ENCODE peak calls at places on chromosomes 2 and 18, in five cellular contexts. Z, Y, U, J and A are unnamed samples.

GRCh38 chr2:74399785-74400184 is 19.7 kb upstream of the DCTN1 start:
- DNase-seq in Y (peak; percentile 54), Z (no peak), J (peak; percentile 52), U (no peak), A (no peak)

GRCh38 chr18:47050468-47050867 is 15.0 kb upstream of the ELOA2 start:
- DNase-seq in J (peak; percentile 63), Y (peak; percentile 42), U (no peak), Z (no peak), A (no peak)

GRCh38 chr18:21739604-21740473 is 753 bp upstream of the MIB1 start:
- DNase-seq in U (no peak), Y (peak; percentile 16), J (no peak), Z (peak; percentile 83), A (no peak)

GRCh38 chr2:218028562-218029348 is 26.0 kb upstream of the TNS1 start:
- DNase-seq in U (no peak), Z (no peak), J (peak; percentile 13), Y (no peak), A (peak; percentile 61)

GRCh38 chr2:147451131-147451530 is 393.7 kb upstream of the ACVR2A start:
- DNase-seq in U (no peak), J (no peak), Z (no peak), Y (no peak), A (no peak)

GRCh38 chr18:23380001-23380550 is 73.0 kb upstream of the RIOK3 start:
- DNase-seq in J (peak; percentile 27), Y (no peak), Z (no peak), U (no peak), A (no peak)

GRCh38 chr2:10080536-10081304 is 509 bp upstream of the CYS1 start:
- DNase-seq in Y (no peak), U (no peak), Z (no peak), J (no peak), A (no peak)

GRCh38 chr2:119943058-119943457 is 69.8 kb upstream of the EPB41L5 start:
- DNase-seq in U (no peak), Y (no peak), J (no peak), Z (no peak), A (no peak)

GRCh38 chr2:235501663-235502009 is 7.8 kb downstream of the AGAP1 start:
- DNase-seq in U (no peak), Z (no peak), J (no peak), Y (no peak), A (no peak)

GRCh38 chr2:143955416-143956075 is 564.4 kb downstream of the ZEB2 start:
- DNase-seq in Z (no peak), Y (no peak), U (no peak), J (peak; percentile 19), A (no peak)

GRCh38 chr2:11333431-11334183 is 10.8 kb downstream of the ROCK2 start:
- DNase-seq in U (no peak), J (no peak), Y (no peak), Z (no peak), A (no peak)

GRCh38 chr18:45330170-45330594 is 285.1 kb upstream of the SLC14A2 start:
- DNase-seq in J (no peak), Z (no peak), U (no peak), Y (no peak), A (no peak)

GRCh38 chr18:35127201-35127600 is 86.0 kb downstream of the MAPRE2 start:
- DNase-seq in Y (no peak), J (no peak), Z (no peak), U (no peak), A (no peak)

GRCh38 chr2:63619328-63619727 is 30.6 kb downstream of the MDH1 start:
- DNase-seq in U (no peak), J (no peak), Z (no peak), Y (no peak), A (no peak)

GRCh38 chr2:98479959-98480524 is 35.4 kb downstream of the INPP4A start:
- DNase-seq in J (peak; percentile 98), Y (peak; percentile 83), Z (peak; percentile 79), U (peak; percentile 25), A (no peak)

GRCh38 chr2:119483395-119483753 is 40.9 kb downstream of the SCTR start:
- DNase-seq in Y (no peak), U (no peak), J (no peak), Z (no peak), A (no peak)

GRCh38 chr18:29430416-29430815 is 1253.5 kb upstream of the CDH2 start:
- DNase-seq in U (no peak), Z (no peak), Y (no peak), J (no peak), A (no peak)

GRCh38 chr18:46856975-46857374 is 60.3 kb downstream of the PIAS2 start:
- DNase-seq in J (no peak), Y (no peak), U (no peak), Z (no peak), A (no peak)

GRCh38 chr18:8176554-8176953 is 432.7 kb upstream of the RAB12 start:
- DNase-seq in Y (no peak), U (no peak), Z (no peak), J (no peak), A (no peak)

GRCh38 chr2:171563301-171563700 is 41.0 kb downstream of the CYBRD1 start:
- DNase-seq in U (no peak), Z (no peak), Y (no peak), J (no peak), A (no peak)

GRCh38 chr18:65429601-65430000 is 321.2 kb upstream of the CDH7 start:
- DNase-seq in Z (no peak), U (no peak), Y (no peak), J (no peak), A (no peak)

GRCh38 chr18:34595673-34596072 is 114.4 kb upstream of the DTNA start:
- DNase-seq in J (peak; percentile 48), Z (no peak), Y (no peak), U (no peak), A (no peak)

GRCh38 chr2:6787376-6787775 is 78.3 kb downstream of the CMPK2 start:
- DNase-seq in Z (no peak), U (no peak), Y (no peak), J (no peak), A (no peak)

GRCh38 chr2:181163139-181163538 is 182.7 kb downstream of the UBE2E3 start:
- DNase-seq in J (no peak), U (no peak), Z (no peak), Y (no peak), A (no peak)

GRCh38 chr2:238142382-238143205 is 4.1 kb downstream of the KLHL30 start:
- DNase-seq in J (peak; percentile 78), Z (no peak), U (no peak), Y (no peak), A (no peak)

GRCh38 chr2:15919716-15920444 is 20.5 kb upstream of the MYCN start:
- DNase-seq in Z (no peak), Y (peak; percentile 48), U (no peak), J (peak; percentile 50), A (no peak)

GRCh38 chr2:33666879-33667278 is 67.8 kb upstream of the FAM98A start:
- DNase-seq in J (no peak), Z (no peak), Y (no peak), U (no peak), A (no peak)
- TF ChIP-seq CTCF in J (no peak), Z (no peak), Y (no peak), U (no peak), A (peak; percentile 34)

GRCh38 chr2:61135510-61135909 is 26.5 kb upstream of the C2orf74 start:
- DNase-seq in J (peak; percentile 22), Y (peak; percentile 43), U (no peak), Z (no peak), A (no peak)
- TF ChIP-seq CTCF in J (peak; percentile 36), Y (peak; percentile 66), U (no peak), Z (no peak), A (peak; percentile 82)

GRCh38 chr2:148978026-148978685 is 60.3 kb upstream of the LYPD6B start:
- DNase-seq in Y (no peak), J (no peak), U (no peak), Z (no peak), A (no peak)
- TF ChIP-seq CTCF in Y (peak; percentile 11), J (no peak), U (no peak), Z (no peak), A (peak; percentile 40)

DNA sequence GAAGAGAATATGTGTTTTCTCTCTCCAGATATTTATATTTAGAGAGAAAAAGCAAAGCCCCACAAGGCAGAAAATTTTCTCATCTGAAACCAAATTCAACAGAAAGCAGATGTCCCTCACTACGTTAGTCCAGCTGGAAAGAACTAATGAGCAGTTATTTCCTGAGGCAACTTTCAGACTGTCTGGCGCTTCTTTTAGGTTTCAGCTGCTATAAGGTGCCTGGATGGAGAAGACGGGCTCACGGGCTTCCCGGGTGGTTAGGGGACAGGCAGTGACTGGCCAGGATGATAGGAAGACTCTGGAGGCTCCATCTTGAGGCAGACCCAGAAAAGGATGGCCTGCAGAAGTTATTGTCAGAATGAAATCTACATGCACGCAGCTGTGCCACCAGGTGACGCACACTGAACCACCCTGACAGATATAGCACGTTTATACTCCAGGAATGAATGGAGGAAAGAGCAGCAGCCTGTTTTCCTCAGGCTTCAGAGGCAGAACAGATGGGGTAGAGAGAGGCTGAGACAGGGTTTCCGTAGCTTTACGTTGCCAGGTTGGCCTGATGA is 50.7 kb downstream of the MRPL35 start:
- DNase-seq in U (peak; percentile 37), J (no peak), Y (peak; percentile 68), Z (no peak), A (no peak)
- TF ChIP-seq CTCF in U (no peak), J (no peak), Y (peak; percentile 14), Z (no peak), A (no peak)

GRCh38 chr2:177717831-177718618 is 325.5 kb downstream of the AGPS start:
- DNase-seq in Y (no peak), J (no peak), U (no peak), Z (no peak), A (no peak)
- TF ChIP-seq CTCF in Y (peak; percentile 35), J (no peak), U (no peak), Z (no peak), A (peak; percentile 69)

GRCh38 chr2:174575124-174575776 is 22.4 kb downstream of the WIPF1 start:
- DNase-seq in Y (no peak), Z (no peak), J (no peak), U (no peak), A (no peak)

GRCh38 chr2:174581543-174581942 is 16.1 kb downstream of the WIPF1 start:
- DNase-seq in Z (no peak), U (no peak), Y (no peak), J (no peak), A (no peak)

GRCh38 chr2:174574657-174575056 is 22.9 kb downstream of the WIPF1 start:
- DNase-seq in Y (no peak), J (peak; percentile 40), Z (no peak), U (no peak), A (no peak)

GRCh38 chr2:174580951-174581350 is 16.7 kb downstream of the WIPF1 start:
- DNase-seq in Y (no peak), U (no peak), Z (no peak), J (no peak), A (no peak)

GRCh38 chr2:174577967-174578589 is 19.5 kb downstream of the WIPF1 start:
- DNase-seq in U (no peak), J (peak; percentile 57), Z (no peak), Y (peak; percentile 51), A (no peak)
- TF ChIP-seq CTCF in U (no peak), J (peak; percentile 50), Z (peak; percentile 47), Y (peak; percentile 80), A (peak; percentile 85)